ENCODE peak calls at places on chromosome 2, in four cellular contexts. I is HepG2, D is K562, R is GM12878. A is an unnamed sample.

GRCh38 chr2:226796840-226797288 is 2.8 kb downstream of the IRS1 start:
- DNase-seq in I (no peak), D (no peak), R (no peak), A (peak)

GRCh38 chr2:113992090-113992489 is 102.2 kb downstream of the ACTR3 start:
- DNase-seq in D (no peak), R (no peak), I (no peak), A (no peak)

GRCh38 chr2:86249176-86249842 is 50.1 kb downstream of the MRPL35 start:
- DNase-seq in D (no peak), R (no peak), I (no peak), A (peak)

GRCh38 chr2:191222507-191222906 is 22.7 kb upstream of the MYO1B start:
- DNase-seq in I (no peak), R (no peak), D (no peak), A (no peak)

GRCh38 chr2:175743020-175743419 is 259.0 kb downstream of the LNPK start:
- DNase-seq in D (no peak), I (no peak), R (no peak), A (no peak)

GRCh38 chr2:27772804-27773203 is 1.3 kb downstream of the MRPL33 start:
- DNase-seq in R (no peak), I (no peak), D (no peak), A (no peak)

GRCh38 chr2:126656311-126657145 is 570 bp downstream of the GYPC start:
- DNase-seq in I (no peak), D (peak), R (no peak), A (no peak)

GRCh38 chr2:134667081-134667480 is 51.7 kb downstream of the TMEM163 start:
- DNase-seq in R (no peak), I (no peak), D (no peak), A (no peak)

GRCh38 chr2:193272011-193272410 is 1077.3 kb upstream of the TMEFF2 start:
- DNase-seq in R (no peak), D (no peak), I (no peak), A (no peak)

GRCh38 chr2:129763190-129763846 is 216.1 kb upstream of the RAB6C start:
- DNase-seq in R (no peak), I (no peak), D (no peak), A (no peak)

GRCh38 chr2:226247289-226248275 is 552.0 kb downstream of the IRS1 start:
- DNase-seq in D (no peak), R (no peak), I (no peak), A (no peak)

GRCh38 chr2:233828546-233829192 is 25.7 kb downstream of the HJURP start:
- DNase-seq in I (no peak), R (no peak), D (no peak), A (no peak)

GRCh38 chr2:75606851-75607798 is 39.5 kb upstream of the MRPL19 start:
- DNase-seq in R (no peak), D (no peak), I (no peak), A (no peak)

GRCh38 chr2:166632616-166633015 is 138.6 kb upstream of the SCN7A start:
- DNase-seq in I (no peak), R (no peak), D (no peak), A (no peak)

GRCh38 chr2:27072950-27073349 is 1.5 kb upstream of the OST4 start:
- DNase-seq in D (no peak), R (no peak), I (no peak), A (no peak)

GRCh38 chr2:229779650-229780049 is 65.3 kb upstream of the DNER start:
- DNase-seq in I (no peak), D (no peak), R (no peak), A (no peak)

GRCh38 chr2:130972410-130972809 is 120.8 kb downstream of the FAM168B start:
- DNase-seq in I (no peak), D (no peak), R (no peak), A (no peak)

GRCh38 chr2:98471402-98472131 is 26.9 kb downstream of the INPP4A start:
- DNase-seq in D (no peak), I (no peak), R (no peak), A (no peak)

GRCh38 chr2:173159794-173160463 is 84.3 kb downstream of the MAP3K20 start:
- DNase-seq in R (no peak), I (peak), D (no peak), A (no peak)

GRCh38 chr2:127067620-127068350 is 39.2 kb downstream of the BIN1 start:
- DNase-seq in I (peak), R (no peak), D (peak), A (peak)

GRCh38 chr2:62313433-62314227 is 117.7 kb downstream of the B3GNT2 start:
- DNase-seq in I (no peak), R (peak), D (no peak), A (no peak)

GRCh38 chr2:86097114-86097896 is 8.4 kb downstream of the POLR1A start:
- DNase-seq in D (no peak), R (no peak), I (no peak), A (no peak)

GRCh38 chr2:43276962-43277383 is 50.6 kb upstream of the ZFP36L2 start:
- DNase-seq in D (no peak), I (no peak), R (no peak), A (peak)

GRCh38 chr2:64625352-64626145 is 28.2 kb downstream of the SERTAD2 start:
- DNase-seq in R (no peak), I (no peak), D (no peak), A (peak)

GRCh38 chr2:74440378-74441110 is 1.2 kb downstream of the RTKN start:
- DNase-seq in I (peak), R (no peak), D (peak), A (peak)

GRCh38 chr2:66813976-66814375 is 379.1 kb downstream of the MEIS1 start:
- DNase-seq in D (no peak), I (no peak), R (no peak), A (no peak)

GRCh38 chr2:84830095-84830494 is 50.8 kb downstream of the TRABD2A start:
- DNase-seq in R (no peak), I (no peak), D (peak), A (no peak)

GRCh38 chr2:151350579-151351195 is 6.7 kb upstream of the TNFAIP6 start:
- DNase-seq in R (no peak), D (no peak), I (no peak), A (no peak)

GRCh38 chr2:191417746-191418145 is 172.5 kb downstream of the MYO1B start:
- DNase-seq in I (no peak), R (no peak), D (no peak), A (no peak)

GRCh38 chr2:67346718-67347407 is 50.3 kb upstream of the ETAA1 start:
- DNase-seq in I (no peak), R (no peak), D (no peak), A (no peak)

GRCh38 chr2:3633982-3634630 is 23.9 kb upstream of the ALLC start:
- DNase-seq in D (no peak), R (no peak), I (no peak), A (no peak)

GRCh38 chr2:234682492-234683228 is 185.8 kb upstream of the ARL4C start:
- DNase-seq in R (no peak), I (peak), D (no peak), A (no peak)

GRCh38 chr2:96506907-96507240 is 1.7 kb upstream of the NEURL3 start:
- DNase-seq in R (no peak), D (no peak), I (no peak), A (peak)

GRCh38 chr2:96503637-96504243 is 1.4 kb downstream of the NEURL3 start:
- DNase-seq in R (no peak), D (no peak), I (no peak), A (no peak)

GRCh38 chr2:96506016-96506906 is 1.1 kb upstream of the NEURL3 start:
- DNase-seq in D (no peak), R (no peak), I (no peak), A (peak)

GRCh38 chr2:96502891-96503636 is 2.1 kb downstream of the NEURL3 start:
- DNase-seq in D (no peak), I (no peak), R (no peak), A (no peak)

GRCh38 chr2:96505231-96505889 is at the start of gene NEURL3:
- DNase-seq in D (no peak), R (no peak), I (peak), A (peak)
- TF ChIP-seq USF2 in D (no peak), R (no peak), I (no peak), A (no peak)

GRCh38 chr2:109128466-109129355 is at the start of gene SH3RF3:
- DNase-seq in D (no peak), R (no peak), I (no peak), A (peak)
- TF ChIP-seq FOXM1 in D (no peak), R (no peak), I (no peak), A (no peak)

DNA sequence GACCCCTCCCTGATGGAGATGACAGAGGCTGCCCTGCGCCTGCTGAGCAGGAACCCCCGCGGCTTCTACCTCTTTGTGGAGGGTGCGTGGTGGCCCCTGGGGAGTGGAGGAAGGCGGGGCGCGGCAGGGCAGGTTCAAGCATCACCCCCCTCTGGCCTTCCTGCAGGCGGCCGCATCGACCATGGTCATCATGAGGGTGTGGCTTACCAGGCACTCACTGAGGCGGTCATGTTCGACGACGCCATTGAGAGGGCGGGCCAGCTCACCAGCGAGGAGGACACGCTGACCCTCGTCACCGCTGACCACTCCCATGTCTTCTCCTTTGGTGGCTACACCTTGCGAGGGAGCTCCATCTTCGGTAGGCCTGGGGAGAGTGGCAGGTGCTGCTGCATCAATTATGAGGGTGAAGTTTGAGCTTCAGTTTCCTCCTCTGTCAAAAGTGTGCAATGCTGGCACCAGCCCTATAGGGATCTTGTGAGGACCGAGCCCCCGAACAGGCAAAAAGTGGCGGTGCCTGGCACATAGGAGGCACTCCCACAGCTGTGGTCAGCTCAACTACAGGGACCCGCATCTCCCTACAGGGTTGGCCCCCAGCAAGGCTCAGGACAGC is 2.2 kb downstream of the ALPI start:
- DNase-seq in R (no peak), I (no peak), D (no peak), A (no peak)
- TF ChIP-seq USF2 in R (no peak), I (no peak), D (no peak), A (no peak)

GRCh38 chr2:136136921-136137320 is 19.0 kb upstream of the CXCR4 start:
- DNase-seq in I (no peak), D (no peak), R (no peak), A (no peak)
- TF ChIP-seq FOXM1 in I (no peak), D (no peak), R (peak), A (no peak)

DNA sequence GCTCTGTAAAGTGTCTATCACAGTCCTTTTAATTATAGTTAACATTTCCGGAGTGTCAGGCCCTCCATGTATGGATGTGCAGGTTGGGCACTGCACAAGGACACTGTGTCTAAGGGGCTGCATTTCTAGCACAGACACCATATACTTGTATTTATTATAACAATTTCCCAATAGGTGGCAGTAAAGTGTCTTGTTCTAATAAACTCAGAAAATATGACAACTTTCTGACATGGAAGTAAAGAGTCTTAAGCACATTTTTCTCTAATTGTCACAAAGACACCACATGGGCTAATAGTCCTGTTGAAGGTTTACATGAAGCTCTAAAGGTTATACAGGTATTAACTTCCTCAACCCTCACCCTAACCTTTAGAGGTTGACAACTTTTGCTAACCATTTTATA is 156.6 kb downstream of the DYSF start:
- DNase-seq in D (no peak), R (no peak), I (no peak), A (peak)
- TF ChIP-seq USF2 in D (no peak), R (no peak), I (no peak), A (no peak)

DNA sequence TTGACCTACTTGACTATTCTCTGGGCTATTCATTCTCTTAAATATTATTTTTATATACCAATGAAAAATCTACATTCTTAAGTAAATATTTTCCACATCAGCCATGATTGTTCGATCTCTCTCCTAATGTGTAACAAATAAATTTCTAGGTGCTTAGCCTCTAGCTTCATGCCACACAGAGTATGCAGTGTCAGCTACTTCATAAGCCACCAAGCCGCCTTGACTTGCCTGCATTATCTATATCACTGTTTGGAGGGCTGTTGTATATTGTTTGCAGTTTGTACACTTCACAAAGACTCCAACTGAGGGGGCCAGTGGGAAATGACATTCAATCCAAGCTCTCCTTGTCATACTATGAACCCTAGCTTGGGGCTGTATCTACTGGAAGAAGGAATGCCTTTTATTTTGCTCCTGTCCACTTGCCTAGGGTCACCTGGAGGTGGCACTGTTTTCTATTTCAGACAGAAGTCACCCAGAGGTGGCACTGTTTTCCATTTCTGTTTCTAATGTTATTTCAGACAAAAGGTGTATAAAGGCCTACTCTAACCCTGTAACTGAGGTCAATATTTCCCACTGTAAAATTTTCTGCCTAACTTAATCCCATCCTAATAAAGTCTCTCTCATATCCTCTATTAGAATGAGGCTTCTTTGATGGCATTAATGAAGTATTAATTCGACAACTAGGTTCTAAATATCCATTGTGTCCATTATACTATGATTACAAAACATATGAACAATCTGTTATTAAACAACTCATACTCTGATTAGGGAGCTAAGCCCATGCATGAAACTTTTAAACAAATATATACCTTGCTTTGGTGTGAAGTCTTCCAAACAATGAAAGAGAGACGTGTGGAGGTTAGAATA is 36.4 kb downstream of the COL5A2 start:
- DNase-seq in R (peak), I (peak), D (peak), A (no peak)
- TF ChIP-seq FOXM1 in R (no peak), I (no peak), D (no peak), A (no peak)

DNA sequence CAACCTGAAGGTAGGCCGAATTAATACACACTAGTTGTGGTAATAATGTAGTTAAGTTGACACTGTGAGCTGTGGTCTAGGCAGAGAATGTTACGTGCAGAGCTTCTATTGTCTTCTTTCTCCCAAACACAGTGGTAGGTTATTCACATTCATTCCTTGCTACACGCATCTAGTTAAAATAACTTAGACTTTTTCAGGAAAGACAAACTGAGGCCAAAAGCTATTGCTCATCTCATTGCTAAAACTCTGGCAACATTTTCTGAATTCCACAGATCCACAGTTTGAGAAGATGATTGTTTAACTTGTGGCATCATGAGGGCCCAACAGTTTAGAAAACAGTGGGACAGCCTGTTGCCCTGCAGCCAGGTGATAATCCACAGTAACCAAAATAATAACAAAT is 850.4 kb upstream of the FSHR start:
- DNase-seq in R (no peak), D (no peak), I (no peak), A (no peak)
- TF ChIP-seq USF2 in R (no peak), D (no peak), I (no peak), A (no peak)

DNA sequence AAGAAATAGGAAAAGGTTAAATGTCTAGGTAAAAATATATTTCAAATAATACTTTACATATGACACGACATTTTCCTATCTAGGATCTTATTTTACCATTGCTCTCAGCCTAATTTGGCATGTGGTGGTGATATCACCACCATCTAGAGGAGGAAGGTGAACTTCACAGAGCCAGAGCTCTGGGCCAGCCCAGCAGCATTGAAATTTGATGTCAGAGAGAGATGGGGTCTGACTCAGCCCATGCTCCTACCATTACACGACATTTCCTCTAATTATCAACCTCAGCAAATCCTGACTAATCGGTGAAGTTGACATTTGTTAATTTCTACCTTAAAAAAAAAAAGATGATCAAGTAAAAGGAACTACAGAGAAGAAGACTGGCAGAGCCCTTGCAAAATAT is 42.3 kb downstream of the LRRTM4 start:
- DNase-seq in D (no peak), R (no peak), I (no peak), A (peak)
- TF ChIP-seq FOXM1 in D (no peak), R (no peak), I (no peak), A (no peak)

A was measured in SK-N-SH.